ENCODE peak calls at places on chromosomes 4 and X, in six cellular contexts. Z is stimulated activated CD4-positive, alpha-beta T cell treated with anti-CD3 and anti-CD28 coated beads, TNF-alpha, amount 100 ng/mL, for 48 hours; G is left ventricle myocardium inferior; D is foreskin melanocyte; X is adipocyte; E is lung. L is an unnamed sample.

GRCh38 chr4:171629182-171629581 is 184.0 kb upstream of the GALNTL6 start:
- DNase-seq in E (no peak), G (no peak), D (no peak), X (no peak), Z (no peak), L (no peak)

GRCh38 chrX:11085305-11085704 is 25.8 kb upstream of the HCCS start:
- DNase-seq in D (no peak), X (no peak), E (no peak), G (no peak), Z (no peak), L (no peak)

GRCh38 chr4:72969957-72970356 is 99.6 kb downstream of the COX18 start:
- DNase-seq in D (no peak), G (no peak), X (peak), E (no peak), Z (no peak), L (no peak)

GRCh38 chr4:7323872-7324650 is 110.7 kb downstream of the PSAPL1 start:
- DNase-seq in G (no peak), E (no peak), X (no peak), D (no peak), Z (no peak), L (no peak)

GRCh38 chrX:70755850-70756249 is 152.7 kb downstream of the TEX11 start:
- DNase-seq in Z (peak), G (no peak), D (no peak), E (no peak), X (no peak), L (no peak)

GRCh38 chr4:8238515-8239053 is 31.0 kb upstream of the HTRA3 start:
- DNase-seq in X (no peak), E (no peak), Z (no peak), G (no peak), D (no peak), L (no peak)

GRCh38 chr4:108833041-108833440 is 70.2 kb upstream of the ETNPPL start:
- DNase-seq in Z (no peak), D (no peak), G (no peak), E (no peak), X (no peak), L (no peak)

GRCh38 chr4:13089659-13089998 is 394.5 kb downstream of the RAB28 start:
- DNase-seq in D (peak), G (no peak), E (no peak), X (no peak), Z (no peak), L (no peak)

GRCh38 chr4:153084939-153085630 is 119.2 kb upstream of the TRIM2 start:
- DNase-seq in E (peak), D (peak), Z (peak), G (peak), X (peak), L (peak)

GRCh38 chr4:86338989-86339388 is 20.9 kb downstream of the MAPK10 start:
- DNase-seq in Z (no peak), X (peak), E (no peak), D (peak), G (no peak), L (peak)

GRCh38 chrX:1582686-1583437 is 8.5 kb upstream of the AKAP17A start:
- DNase-seq in G (no peak), E (peak), X (peak), Z (peak), D (peak), L (no peak)

GRCh38 chrX:138945219-138945618 is 233.7 kb upstream of the FGF13 start:
- DNase-seq in Z (no peak), D (no peak), X (no peak), E (no peak), G (no peak), L (no peak)

GRCh38 chr4:76995776-76996175 is 46.2 kb downstream of the SEPTIN11 start:
- DNase-seq in G (no peak), D (no peak), E (no peak), X (no peak), Z (no peak), L (no peak)

GRCh38 chrX:128975716-128976115 is 547.6 kb downstream of the SMARCA1 start:
- DNase-seq in Z (no peak), D (no peak), E (no peak), X (peak), G (no peak), L (no peak)

GRCh38 chr4:8157496-8157895 is 1.1 kb downstream of the ABLIM2 start:
- DNase-seq in G (peak), Z (no peak), D (no peak), X (no peak), E (peak), L (no peak)